ENCODE peak calls at places on chromosomes 13 and 19, in five cellular contexts. One of them, this sample, is unnamed.

GRCh38 chr13:24649685-24650038 is 30.5 kb upstream of the ATP12A start:
- DNase-seq in stimulated activated CD4-positive, alpha-beta T cell treated with anti-CD3 and anti-CD28 coated beads, Interleukin-15, amount 100 ng/mL, for 1 hour: no peak
- DNase-seq in nucleus accumbens: no peak
- DNase-seq in C1 segment of cervical spinal cord: no peak
- DNase-seq in amniotic epithelial cell: no peak
- DNase-seq in this sample: no peak

GRCh38 chr13:105679832-105680231 is 855.6 kb downstream of the EFNB2 start:
- DNase-seq in C1 segment of cervical spinal cord: no peak
- DNase-seq in nucleus accumbens: no peak
- DNase-seq in amniotic epithelial cell: no peak
- DNase-seq in stimulated activated CD4-positive, alpha-beta T cell treated with anti-CD3 and anti-CD28 coated beads, Interleukin-15, amount 100 ng/mL, for 1 hour: no peak
- DNase-seq in this sample: no peak

GRCh38 chr13:76758738-76759137 is 127.5 kb downstream of the KCTD12 start:
- DNase-seq in stimulated activated CD4-positive, alpha-beta T cell treated with anti-CD3 and anti-CD28 coated beads, Interleukin-15, amount 100 ng/mL, for 1 hour: no peak
- DNase-seq in nucleus accumbens: no peak
- DNase-seq in amniotic epithelial cell: peak; percentile 35
- DNase-seq in C1 segment of cervical spinal cord: no peak
- DNase-seq in this sample: no peak

GRCh38 chr13:76790519-76791289 is 95.5 kb downstream of the KCTD12 start:
- DNase-seq in amniotic epithelial cell: no peak
- DNase-seq in stimulated activated CD4-positive, alpha-beta T cell treated with anti-CD3 and anti-CD28 coated beads, Interleukin-15, amount 100 ng/mL, for 1 hour: no peak
- DNase-seq in C1 segment of cervical spinal cord: no peak
- DNase-seq in nucleus accumbens: no peak
- DNase-seq in this sample: no peak

GRCh38 chr19:48206402-48207093 is 36.1 kb downstream of the ZSWIM9 start:
- DNase-seq in C1 segment of cervical spinal cord: no peak
- DNase-seq in stimulated activated CD4-positive, alpha-beta T cell treated with anti-CD3 and anti-CD28 coated beads, Interleukin-15, amount 100 ng/mL, for 1 hour: no peak
- DNase-seq in nucleus accumbens: no peak
- DNase-seq in amniotic epithelial cell: no peak
- DNase-seq in this sample: no peak

GRCh38 chr13:31909889-31910551 is 121.6 kb upstream of the FRY start:
- DNase-seq in stimulated activated CD4-positive, alpha-beta T cell treated with anti-CD3 and anti-CD28 coated beads, Interleukin-15, amount 100 ng/mL, for 1 hour: no peak
- DNase-seq in amniotic epithelial cell: peak; percentile 54
- DNase-seq in C1 segment of cervical spinal cord: no peak
- DNase-seq in nucleus accumbens: no peak
- DNase-seq in this sample: peak; percentile 29

GRCh38 chr13:109781384-109782065 is 4.9 kb downstream of the IRS2 start:
- DNase-seq in stimulated activated CD4-positive, alpha-beta T cell treated with anti-CD3 and anti-CD28 coated beads, Interleukin-15, amount 100 ng/mL, for 1 hour: no peak
- DNase-seq in C1 segment of cervical spinal cord: no peak
- DNase-seq in nucleus accumbens: no peak
- DNase-seq in amniotic epithelial cell: peak; percentile 48
- DNase-seq in this sample: no peak

GRCh38 chr13:27593267-27593666 is 27.1 kb downstream of the LNX2 start:
- DNase-seq in C1 segment of cervical spinal cord: no peak
- DNase-seq in amniotic epithelial cell: no peak
- DNase-seq in nucleus accumbens: no peak
- DNase-seq in stimulated activated CD4-positive, alpha-beta T cell treated with anti-CD3 and anti-CD28 coated beads, Interleukin-15, amount 100 ng/mL, for 1 hour: no peak
- DNase-seq in this sample: no peak

GRCh38 chr13:95924389-95924994 is 128.7 kb downstream of the UGGT2 start:
- DNase-seq in nucleus accumbens: no peak
- DNase-seq in C1 segment of cervical spinal cord: no peak
- DNase-seq in amniotic epithelial cell: peak; percentile 92
- DNase-seq in stimulated activated CD4-positive, alpha-beta T cell treated with anti-CD3 and anti-CD28 coated beads, Interleukin-15, amount 100 ng/mL, for 1 hour: no peak
- DNase-seq in this sample: no peak

This sample was measured in iPS DF 6.9.